ENCODE peak calls at places on chromosomes 12 and 14, in five cellular contexts. B is left lung, G is stomach, K is bronchial epithelial cell, E is thyroid gland. P is an unnamed sample.
A peak's percentile ranks its signal among the peaks of the same experiment; 100 is the strongest.

GRCh38 chr12:68880660-68881325 is 52.2 kb downstream of the CPM start:
- DNase-seq in G (no peak), E (no peak), B (no peak), K (no peak), P (no peak)

GRCh38 chr12:8917751-8918150 is 3.4 kb downstream of the PHC1 start:
- DNase-seq in K (no peak), E (no peak), B (no peak), G (no peak), P (no peak)

GRCh38 chr12:52182456-52182855 is 9.4 kb downstream of the KRT80 start:
- DNase-seq in E (no peak), K (no peak), G (no peak), B (no peak), P (no peak)

GRCh38 chr12:81146228-81147225 is 68.6 kb downstream of the ACSS3 start:
- DNase-seq in E (no peak), G (no peak), K (no peak), B (no peak), P (no peak)

GRCh38 chr14:45284802-45285201 is 31.8 kb upstream of the MIS18BP1 start:
- DNase-seq in E (no peak), K (no peak), B (no peak), G (no peak), P (no peak)

GRCh38 chr12:34363050-34363673 is 340.9 kb downstream of the ALG10 start:
- DNase-seq in E (no peak), G (no peak), B (no peak), K (no peak), P (no peak)

GRCh38 chr14:89773644-89774316 is 180.8 kb downstream of the EFCAB11 start:
- DNase-seq in E (peak; percentile 16), K (peak; percentile 39), G (peak; percentile 80), B (peak; percentile 92), P (no peak)

GRCh38 chr14:75803768-75804167 is 142.7 kb downstream of the TTLL5 start:
- DNase-seq in G (no peak), B (peak; percentile 70), K (no peak), E (no peak), P (no peak)

GRCh38 chr14:52332269-52332668 is 18.2 kb downstream of the PTGER2 start:
- DNase-seq in K (no peak), B (no peak), G (no peak), E (no peak), P (no peak)

GRCh38 chr14:37139710-37140109 is 32.7 kb downstream of the SLC25A21 start:
- DNase-seq in K (no peak), B (no peak), E (no peak), G (no peak), P (no peak)

GRCh38 chr14:101854366-101854765 is 92.9 kb downstream of the PPP2R5C start:
- DNase-seq in K (peak; percentile 34), G (no peak), B (peak; percentile 82), E (no peak), P (no peak)

GRCh38 chr14:76081642-76082041 is 70.1 kb upstream of the GPATCH2L start:
- DNase-seq in E (no peak), B (no peak), K (no peak), G (no peak), P (no peak)

GRCh38 chr12:50914872-50915484 is 37.4 kb upstream of the HIGD1C start:
- DNase-seq in K (no peak), G (no peak), B (no peak), E (no peak), P (no peak)

GRCh38 chr12:47277071-47277408 is 197.3 kb upstream of the AMIGO2 start:
- DNase-seq in B (no peak), E (no peak), G (peak; percentile 55), K (no peak), P (no peak)

GRCh38 chr14:80491131-80491530 is 279.8 kb upstream of the DIO2 start:
- DNase-seq in E (no peak), K (no peak), B (no peak), G (no peak), P (no peak)

GRCh38 chr14:50806241-50806933 is 24.6 kb downstream of the NIN start:
- DNase-seq in K (no peak), G (no peak), E (no peak), B (no peak), P (no peak)

GRCh38 chr12:41190360-41190759 is 2.2 kb downstream of the PDZRN4 start:
- DNase-seq in E (peak; percentile 48), B (no peak), G (no peak), K (peak; percentile 30), P (no peak)

GRCh38 chr12:100593490-100593889 is 20.0 kb downstream of the GAS2L3 start:
- DNase-seq in B (no peak), G (no peak), K (no peak), E (no peak), P (no peak)

GRCh38 chr14:100015251-100015655 is 50.0 kb upstream of the EVL start:
- DNase-seq in G (no peak), E (no peak), K (no peak), B (no peak), P (no peak)

GRCh38 chr14:77950371-77950770 is 150.5 kb downstream of the ADCK1 start:
- DNase-seq in E (peak; percentile 26), B (no peak), K (no peak), G (no peak), P (no peak)

GRCh38 chr14:75242546-75243273 is 35.9 kb upstream of the FOS start:
- DNase-seq in K (peak; percentile 95), E (peak; percentile 19), B (no peak), G (no peak), P (no peak)

GRCh38 chr12:133129368-133130037 is 571 bp downstream of the ZNF891 start:
- DNase-seq in B (peak; percentile 53), G (no peak), K (peak; percentile 42), E (peak; percentile 3), P (no peak)

GRCh38 chr12:58728397-58728796 is 191.9 kb downstream of the LRIG3 start:
- DNase-seq in B (no peak), K (peak; percentile 53), G (no peak), E (no peak), P (no peak)

GRCh38 chr14:33726685-33727084 is 224.2 kb downstream of the EGLN3 start:
- DNase-seq in B (no peak), G (no peak), K (no peak), E (no peak), P (no peak)

GRCh38 chr12:53561590-53561953 is 54.3 kb upstream of the NPFF start:
- DNase-seq in G (no peak), K (peak; percentile 95), E (no peak), B (no peak), P (no peak)

DNA sequence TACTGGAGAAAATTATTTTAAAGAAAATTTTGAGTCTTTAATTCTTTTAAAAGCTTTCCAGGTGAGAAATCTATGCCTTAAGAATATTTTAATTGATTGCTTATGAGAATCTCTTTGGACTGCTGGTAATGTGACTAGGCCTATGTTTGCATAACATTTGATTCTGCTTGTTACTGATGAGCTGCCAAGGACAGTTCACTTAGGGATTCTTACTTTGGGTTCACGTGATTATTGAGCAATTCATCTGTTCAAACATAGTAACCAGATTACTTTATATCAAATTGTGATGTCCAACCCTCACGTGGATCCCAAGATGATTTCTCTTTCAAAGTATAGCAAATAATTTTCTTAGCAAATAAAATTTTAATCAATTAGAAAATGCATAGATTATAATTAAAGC is 27.4 kb upstream of the ABCD2 start:
- DNase-seq in E (no peak), K (no peak), B (no peak), G (no peak), P (no peak)
- H3K4me3 ChIP-seq in E (no peak overlapping the region), K (no peak overlapping the region), B (no peak overlapping the region), G (no peak overlapping the region), P (no peak overlapping the region)

GRCh38 chr12:2752676-2753371 is 41.9 kb upstream of the FKBP4 start:
- DNase-seq in B (peak; percentile 88), K (peak; percentile 22), E (peak; percentile 83), G (peak; percentile 79), P (peak; percentile 22)

GRCh38 chr12:2750185-2750584 is 44.6 kb upstream of the FKBP4 start:
- DNase-seq in K (no peak), E (no peak), G (no peak), B (no peak), P (no peak)

GRCh38 chr12:2751230-2751629 is 43.5 kb upstream of the FKBP4 start:
- DNase-seq in K (no peak), B (no peak), E (no peak), G (no peak), P (no peak)

GRCh38 chr12:2753536-2753935 is 41.2 kb upstream of the FKBP4 start:
- DNase-seq in G (no peak), E (no peak), K (no peak), B (no peak), P (peak; percentile 24)

GRCh38 chr12:2751686-2752085 is 43.1 kb upstream of the FKBP4 start:
- DNase-seq in B (no peak), E (no peak), K (no peak), G (no peak), P (no peak)
- TF ChIP-seq CTCF in B (no peak), E (no peak), K (no peak), G (no peak), P (no peak)

GRCh38 chr12:27981874-27982273 is 9.3 kb upstream of the PTHLH start:
- DNase-seq in K (peak; percentile 96), G (no peak), E (no peak), B (no peak), P (no peak)
- H3K4me3 ChIP-seq in K (no peak overlapping the region), G (no peak overlapping the region), E (no peak overlapping the region), B (no peak overlapping the region), P (no peak overlapping the region)

GRCh38 chr14:87255046-87255445 is 737.9 kb downstream of the GALC start:
- DNase-seq in G (no peak), B (no peak), E (no peak), K (no peak), P (no peak)
- TF ChIP-seq CTCF in G (no peak), B (no peak), E (no peak), K (no peak), P (no peak)

GRCh38 chr14:39268393-39268792 is 34.7 kb downstream of the MIA2 start:
- DNase-seq in E (no peak), B (no peak), G (no peak), K (peak; percentile 21), P (no peak)
- H3K4me3 ChIP-seq in E (no peak overlapping the region), B (peak overlapping the region; percentile 87), G (peak overlapping the region; percentile 89), K (peak overlapping the region; percentile 57), P (peak overlapping the region; percentile 83)

GRCh38 chr12:24012528-24012927 is 63.1 kb upstream of the SOX5 start:
- DNase-seq in E (no peak), K (peak; percentile 35), G (no peak), B (no peak), P (no peak)
- TF ChIP-seq CTCF in E (no peak), K (no peak), G (no peak), B (no peak), P (no peak)

GRCh38 chr14:54908230-54908629 is 5.6 kb upstream of the GCH1 start:
- DNase-seq in B (no peak), E (no peak), K (no peak), G (no peak), P (no peak)
- H3K4me3 ChIP-seq in B (no peak overlapping the region), E (no peak overlapping the region), K (no peak overlapping the region), G (no peak overlapping the region), P (no peak overlapping the region)

P was measured in coronary artery.